ENCODE peak calls at places on chromosomes 3 and 15, in seven cellular contexts. One of them, this sample, is unnamed.
A peak's percentile ranks its signal among the peaks of the same experiment; 100 is the strongest.

GRCh38 chr3:154161806-154162205 is 40.6 kb downstream of the ARHGEF26 start:
- DNase-seq in adrenal gland: no peak
- DNase-seq in BE2C: no peak
- DNase-seq in lung: no peak
- DNase-seq in ovary: no peak
- DNase-seq in MM.1S: no peak
- DNase-seq in body of pancreas: no peak
- DNase-seq in this sample: no peak

GRCh38 chr3:132535575-132536441 is 61.3 kb upstream of the ACKR4 start:
- DNase-seq in adrenal gland: peak; percentile 73
- DNase-seq in BE2C: peak; percentile 73
- DNase-seq in lung: peak; percentile 59
- DNase-seq in ovary: peak; percentile 69
- DNase-seq in MM.1S: peak; percentile 80
- DNase-seq in body of pancreas: peak; percentile 78
- DNase-seq in this sample: peak; percentile 79

GRCh38 chr15:83378921-83379561 is 68.1 kb upstream of the SH3GL3 start:
- DNase-seq in adrenal gland: no peak
- DNase-seq in BE2C: no peak
- DNase-seq in lung: no peak
- DNase-seq in ovary: no peak
- DNase-seq in MM.1S: no peak
- DNase-seq in body of pancreas: peak; percentile 9
- DNase-seq in this sample: no peak

GRCh38 chr3:41662288-41662687 is 299.6 kb downstream of the ULK4 start:
- DNase-seq in adrenal gland: no peak
- DNase-seq in BE2C: no peak
- DNase-seq in lung: no peak
- DNase-seq in ovary: no peak
- DNase-seq in MM.1S: no peak
- DNase-seq in body of pancreas: no peak
- DNase-seq in this sample: no peak

GRCh38 chr3:171379281-171379680 is 80.9 kb downstream of the TNIK start:
- DNase-seq in adrenal gland: no peak
- DNase-seq in BE2C: no peak
- DNase-seq in lung: no peak
- DNase-seq in ovary: no peak
- DNase-seq in MM.1S: no peak
- DNase-seq in body of pancreas: no peak
- DNase-seq in this sample: no peak

GRCh38 chr3:158532099-158532734 is 38.8 kb upstream of the MLF1 start:
- DNase-seq in adrenal gland: no peak
- DNase-seq in BE2C: peak; percentile 45
- DNase-seq in lung: no peak
- DNase-seq in ovary: no peak
- DNase-seq in MM.1S: peak; percentile 68
- DNase-seq in body of pancreas: no peak
- DNase-seq in this sample: peak; percentile 63

GRCh38 chr15:34616613-34617012 is 33.2 kb upstream of the GOLGA8B start:
- DNase-seq in adrenal gland: no peak
- DNase-seq in BE2C: peak; percentile 20
- DNase-seq in lung: no peak
- DNase-seq in ovary: no peak
- DNase-seq in MM.1S: no peak
- DNase-seq in body of pancreas: peak; percentile 34
- DNase-seq in this sample: peak; percentile 55

GRCh38 chr15:55267401-55268053 is 22.1 kb downstream of the RAB27A start:
- DNase-seq in adrenal gland: peak; percentile 43
- DNase-seq in BE2C: peak; percentile 46
- DNase-seq in lung: peak; percentile 39
- DNase-seq in ovary: no peak
- DNase-seq in MM.1S: no peak
- DNase-seq in body of pancreas: peak; percentile 23
- DNase-seq in this sample: peak; percentile 17

GRCh38 chr3:68878322-68878721 is 54.0 kb downstream of the TAFA4 start:
- DNase-seq in adrenal gland: no peak
- DNase-seq in BE2C: no peak
- DNase-seq in lung: no peak
- DNase-seq in ovary: no peak
- DNase-seq in MM.1S: no peak
- DNase-seq in body of pancreas: no peak
- DNase-seq in this sample: peak; percentile 3

GRCh38 chr3:4524423-4524769 is 31.2 kb downstream of the ITPR1 start:
- DNase-seq in adrenal gland: no peak
- DNase-seq in BE2C: peak; percentile 79
- DNase-seq in lung: no peak
- DNase-seq in ovary: no peak
- DNase-seq in MM.1S: no peak
- DNase-seq in body of pancreas: no peak
- DNase-seq in this sample: no peak

GRCh38 chr3:106635271-106635670 is 742.0 kb upstream of the CCDC54 start:
- DNase-seq in adrenal gland: no peak
- DNase-seq in BE2C: no peak
- DNase-seq in lung: no peak
- DNase-seq in ovary: no peak
- DNase-seq in MM.1S: no peak
- DNase-seq in body of pancreas: no peak
- DNase-seq in this sample: peak; percentile 59

GRCh38 chr3:109731639-109732473 is 394.5 kb upstream of the DPPA4 start:
- DNase-seq in adrenal gland: peak; percentile 43
- DNase-seq in BE2C: peak; percentile 44
- DNase-seq in lung: peak; percentile 41
- DNase-seq in ovary: peak; percentile 21
- DNase-seq in MM.1S: peak; percentile 69
- DNase-seq in body of pancreas: peak; percentile 61
- DNase-seq in this sample: peak; percentile 58

GRCh38 chr3:166527325-166527724 is 690.1 kb upstream of the BCHE start:
- DNase-seq in adrenal gland: no peak
- DNase-seq in BE2C: no peak
- DNase-seq in lung: no peak
- DNase-seq in ovary: no peak
- DNase-seq in MM.1S: no peak
- DNase-seq in body of pancreas: no peak
- DNase-seq in this sample: peak; percentile 4

GRCh38 chr15:89998141-89998661 is 2.9 kb upstream of the ZNF710 start:
- DNase-seq in adrenal gland: no peak
- DNase-seq in BE2C: no peak
- DNase-seq in lung: no peak
- DNase-seq in ovary: no peak
- DNase-seq in MM.1S: no peak
- DNase-seq in body of pancreas: peak; percentile 89
- DNase-seq in this sample: no peak

GRCh38 chr3:120102674-120103073 is 8.4 kb upstream of the GSK3B start:
- DNase-seq in adrenal gland: no peak
- DNase-seq in BE2C: no peak
- DNase-seq in lung: no peak
- DNase-seq in ovary: no peak
- DNase-seq in MM.1S: no peak
- DNase-seq in body of pancreas: peak; percentile 81
- DNase-seq in this sample: no peak

GRCh38 chr15:26126070-26126469 is 262.9 kb upstream of the ATP10A start:
- DNase-seq in adrenal gland: no peak
- DNase-seq in BE2C: no peak
- DNase-seq in lung: no peak
- DNase-seq in ovary: no peak
- DNase-seq in MM.1S: no peak
- DNase-seq in body of pancreas: peak; percentile 59
- DNase-seq in this sample: no peak

GRCh38 chr3:44104668-44105321 is 136.9 kb upstream of the TOPAZ1 start:
- DNase-seq in adrenal gland: no peak
- DNase-seq in BE2C: no peak
- DNase-seq in lung: no peak
- DNase-seq in ovary: no peak
- DNase-seq in MM.1S: peak; percentile 68
- DNase-seq in body of pancreas: no peak
- DNase-seq in this sample: no peak

GRCh38 chr15:20644896-20645295 is 103.3 kb upstream of the GOLGA6L6 start:
- DNase-seq in adrenal gland: no peak
- DNase-seq in BE2C: no peak
- DNase-seq in lung: no peak
- DNase-seq in ovary: no peak
- DNase-seq in MM.1S: no peak
- DNase-seq in body of pancreas: no peak
- DNase-seq in this sample: no peak

GRCh38 chr3:121698513-121698912 is 37.8 kb upstream of the HCLS1 start:
- DNase-seq in adrenal gland: no peak
- DNase-seq in BE2C: no peak
- DNase-seq in lung: no peak
- DNase-seq in ovary: no peak
- DNase-seq in MM.1S: no peak
- DNase-seq in body of pancreas: no peak
- DNase-seq in this sample: no peak

GRCh38 chr3:121703973-121704372 is 43.3 kb upstream of the HCLS1 start:
- DNase-seq in adrenal gland: no peak
- DNase-seq in BE2C: no peak
- DNase-seq in lung: no peak
- DNase-seq in ovary: no peak
- DNase-seq in MM.1S: no peak
- DNase-seq in body of pancreas: no peak
- DNase-seq in this sample: no peak

GRCh38 chr3:121696190-121696589 is 35.5 kb upstream of the HCLS1 start:
- DNase-seq in adrenal gland: no peak
- DNase-seq in BE2C: no peak
- DNase-seq in lung: no peak
- DNase-seq in ovary: no peak
- DNase-seq in MM.1S: no peak
- DNase-seq in body of pancreas: no peak
- DNase-seq in this sample: no peak

GRCh38 chr3:121698914-121699313 is 38.2 kb upstream of the HCLS1 start:
- DNase-seq in adrenal gland: no peak
- DNase-seq in BE2C: no peak
- DNase-seq in lung: no peak
- DNase-seq in ovary: peak; percentile 19
- DNase-seq in MM.1S: no peak
- DNase-seq in body of pancreas: peak; percentile 26
- DNase-seq in this sample: no peak
- H3K4me1 ChIP-seq in adrenal gland: peaks cover 36% of the 10 kb centered on the region
- H3K4me1 ChIP-seq in BE2C: no peaks in the 10 kb centered on the region
- H3K4me1 ChIP-seq in lung: peaks cover 6% of the 10 kb centered on the region
- H3K4me1 ChIP-seq in ovary: peaks cover 1% of the 10 kb centered on the region
- H3K4me1 ChIP-seq in MM.1S: no peaks in the 10 kb centered on the region
- H3K4me1 ChIP-seq in body of pancreas: peaks cover 9% of the 10 kb centered on the region
- H3K4me1 ChIP-seq in this sample: no peaks in the 10 kb centered on the region

DNA sequence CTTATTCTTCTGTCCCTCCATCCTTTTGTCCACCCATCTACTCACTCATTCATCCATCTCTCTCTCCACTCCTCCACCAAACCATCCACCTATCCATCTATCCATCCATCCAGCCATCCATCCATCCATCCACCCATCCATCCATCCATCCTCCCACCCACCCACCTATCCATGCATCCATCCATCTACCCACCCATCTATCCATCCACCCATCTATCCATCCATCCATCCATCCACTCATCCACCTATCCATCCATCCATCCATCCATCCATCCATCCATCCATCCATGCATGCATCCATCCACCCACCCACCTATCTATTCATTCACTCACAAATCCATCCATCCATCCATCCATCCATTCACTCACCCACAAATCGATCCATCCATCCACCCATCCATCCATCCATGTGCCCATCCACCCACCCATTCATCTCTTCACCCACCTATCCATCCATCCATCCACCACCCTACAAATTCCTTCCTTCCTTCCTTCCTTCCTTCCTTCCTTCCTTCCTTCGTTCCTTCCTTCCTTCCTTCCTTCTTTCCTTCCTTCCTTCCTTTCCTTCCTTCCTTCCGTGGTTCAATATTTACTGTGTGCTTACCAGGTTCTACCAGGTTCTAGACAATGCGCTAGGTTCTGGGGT is 17.3 kb downstream of the ATP2B2 start:
- DNase-seq in adrenal gland: no peak
- DNase-seq in BE2C: no peak
- DNase-seq in lung: no peak
- DNase-seq in ovary: no peak
- DNase-seq in MM.1S: no peak
- DNase-seq in body of pancreas: no peak
- DNase-seq in this sample: no peak
- TF ChIP-seq CTCF in adrenal gland: no peak
- TF ChIP-seq CTCF in BE2C: no peak
- TF ChIP-seq CTCF in lung: no peak
- TF ChIP-seq CTCF in ovary: no peak
- TF ChIP-seq CTCF in MM.1S: no peak
- TF ChIP-seq CTCF in body of pancreas: no peak
- TF ChIP-seq CTCF in this sample: no peak

GRCh38 chr3:71064976-71065763 is 518.4 kb downstream of the FOXP1 start:
- DNase-seq in adrenal gland: peak; percentile 47
- DNase-seq in BE2C: peak; percentile 64
- DNase-seq in lung: peak; percentile 68
- DNase-seq in ovary: peak; percentile 76
- DNase-seq in MM.1S: peak; percentile 64
- DNase-seq in body of pancreas: peak; percentile 76
- DNase-seq in this sample: peak; percentile 45

GRCh38 chr3:71066849-71067261 is 516.7 kb downstream of the FOXP1 start:
- DNase-seq in adrenal gland: no peak
- DNase-seq in BE2C: no peak
- DNase-seq in lung: no peak
- DNase-seq in ovary: no peak
- DNase-seq in MM.1S: no peak
- DNase-seq in body of pancreas: no peak
- DNase-seq in this sample: peak; percentile 47

GRCh38 chr3:71064288-71064975 is 519.1 kb downstream of the FOXP1 start:
- DNase-seq in adrenal gland: peak; percentile 37
- DNase-seq in BE2C: no peak
- DNase-seq in lung: peak; percentile 48
- DNase-seq in ovary: peak; percentile 66
- DNase-seq in MM.1S: peak; percentile 61
- DNase-seq in body of pancreas: no peak
- DNase-seq in this sample: peak; percentile 51

GRCh38 chr3:71066356-71066755 is 517.2 kb downstream of the FOXP1 start:
- DNase-seq in adrenal gland: no peak
- DNase-seq in BE2C: no peak
- DNase-seq in lung: no peak
- DNase-seq in ovary: peak; percentile 43
- DNase-seq in MM.1S: no peak
- DNase-seq in body of pancreas: peak; percentile 57
- DNase-seq in this sample: no peak

GRCh38 chr3:71065764-71066013 is 517.8 kb downstream of the FOXP1 start:
- DNase-seq in adrenal gland: no peak
- DNase-seq in BE2C: no peak
- DNase-seq in lung: no peak
- DNase-seq in ovary: no peak
- DNase-seq in MM.1S: no peak
- DNase-seq in body of pancreas: no peak
- DNase-seq in this sample: no peak
- H3K4me1 ChIP-seq in adrenal gland: peaks cover 42% of the 10 kb centered on the region
- H3K4me1 ChIP-seq in BE2C: peaks cover 20% of the 10 kb centered on the region
- H3K4me1 ChIP-seq in lung: peaks cover 19% of the 10 kb centered on the region
- H3K4me1 ChIP-seq in ovary: peaks cover 17% of the 10 kb centered on the region
- H3K4me1 ChIP-seq in MM.1S: peaks cover 17% of the 10 kb centered on the region
- H3K4me1 ChIP-seq in body of pancreas: peaks cover 53% of the 10 kb centered on the region
- H3K4me1 ChIP-seq in this sample: peaks cover 57% of the 10 kb centered on the region

GRCh38 chr15:96585634-96586386 is 255.3 kb downstream of the NR2F2 start:
- DNase-seq in adrenal gland: no peak
- DNase-seq in BE2C: no peak
- DNase-seq in lung: no peak
- DNase-seq in ovary: no peak
- DNase-seq in MM.1S: no peak
- DNase-seq in body of pancreas: no peak
- DNase-seq in this sample: peak; percentile 70
- TF ChIP-seq CTCF in adrenal gland: peak; percentile 14
- TF ChIP-seq CTCF in BE2C: peak; percentile 59
- TF ChIP-seq CTCF in lung: no peak
- TF ChIP-seq CTCF in ovary: no peak
- TF ChIP-seq CTCF in MM.1S: peak; percentile 3
- TF ChIP-seq CTCF in body of pancreas: no peak
- TF ChIP-seq CTCF in this sample: peak; percentile 72

GRCh38 chr3:62094461-62094860 is 278.9 kb downstream of the FEZF2 start:
- DNase-seq in adrenal gland: no peak
- DNase-seq in BE2C: no peak
- DNase-seq in lung: no peak
- DNase-seq in ovary: no peak
- DNase-seq in MM.1S: no peak
- DNase-seq in body of pancreas: no peak
- DNase-seq in this sample: no peak
- H3K4me1 ChIP-seq in adrenal gland: no peaks in the 10 kb centered on the region
- H3K4me1 ChIP-seq in BE2C: no peaks in the 10 kb centered on the region
- H3K4me1 ChIP-seq in lung: peaks cover 23% of the 10 kb centered on the region
- H3K4me1 ChIP-seq in ovary: peaks cover 4% of the 10 kb centered on the region
- H3K4me1 ChIP-seq in MM.1S: no peaks in the 10 kb centered on the region
- H3K4me1 ChIP-seq in body of pancreas: no peaks in the 10 kb centered on the region
- H3K4me1 ChIP-seq in this sample: no peaks in the 10 kb centered on the region